ENCODE peak calls at places on chromosome 12, in seven cellular contexts. A is uterus, W is heart left ventricle, N is Karpas-422, X is lung, T is stomach, O is aorta. G is an unnamed sample. For H3K9me3, the result is how much of the 10 kb centered on the place peaks cover.

GRCh38 chr12:111361717-111362576 is 6.9 kb downstream of the PHETA1 start:
- DNase-seq in A (no peak), T (peak), O (no peak), X (peak), N (no peak), W (peak), G (no peak)

GRCh38 chr12:63052696-63053095 is 98.3 kb downstream of the AVPR1A start:
- DNase-seq in T (no peak), W (no peak), A (no peak), X (no peak), N (no peak), O (no peak), G (no peak)

GRCh38 chr12:125228519-125229260 is 163.5 kb downstream of the AACS start:
- DNase-seq in A (no peak), O (peak), N (peak), T (no peak), X (no peak), W (no peak), G (no peak)

GRCh38 chr12:131061041-131061806 is 107.5 kb downstream of the ADGRD1 start:
- DNase-seq in A (no peak), N (no peak), X (no peak), W (no peak), T (no peak), O (peak), G (no peak)

GRCh38 chr12:57552692-57553321 is 3.0 kb downstream of the KIF5A start:
- DNase-seq in O (no peak), X (no peak), N (peak), W (no peak), T (no peak), A (no peak), G (no peak)

GRCh38 chr12:113273053-113273725 is 51.9 kb downstream of the TPCN1 start:
- DNase-seq in W (no peak), T (no peak), O (peak), X (no peak), A (no peak), N (no peak), G (no peak)

GRCh38 chr12:6613015-6613775 is 6.0 kb upstream of the CHD4 start:
- DNase-seq in X (peak), W (peak), N (peak), T (peak), A (peak), O (peak), G (peak)

GRCh38 chr12:19794116-19794515 is 354.8 kb downstream of the AEBP2 start:
- DNase-seq in A (no peak), T (no peak), W (no peak), O (no peak), N (no peak), X (no peak), G (no peak)

GRCh38 chr12:115824936-115825602 is 452.4 kb downstream of the MED13L start:
- DNase-seq in O (no peak), N (no peak), A (no peak), T (no peak), W (no peak), X (no peak), G (no peak)

GRCh38 chr12:75908961-75909699 is 122.4 kb downstream of the PHLDA1 start:
- DNase-seq in O (peak), W (peak), X (peak), T (peak), N (no peak), A (peak), G (peak)

GRCh38 chr12:90677552-90677951 is 277.4 kb downstream of the CCER1 start:
- DNase-seq in T (no peak), A (no peak), O (no peak), W (no peak), X (no peak), N (no peak), G (no peak)

GRCh38 chr12:77734489-77734888 is 96.2 kb upstream of the NAV3 start:
- DNase-seq in X (no peak), N (no peak), T (no peak), W (no peak), O (no peak), A (peak), G (no peak)

GRCh38 chr12:57368349-57369095 is 62.3 kb downstream of the R3HDM2 start:
- DNase-seq in N (no peak), X (no peak), O (peak), W (no peak), T (no peak), A (no peak), G (no peak)

GRCh38 chr12:11897923-11898322 is 172.8 kb upstream of the BCL2L14 start:
- DNase-seq in X (no peak), W (no peak), T (no peak), A (no peak), O (no peak), N (no peak), G (no peak)

GRCh38 chr12:63753743-63754142 is 26.0 kb upstream of the RXYLT1 start:
- DNase-seq in O (no peak), N (no peak), X (no peak), W (no peak), A (no peak), T (no peak), G (no peak)

GRCh38 chr12:103965255-103965589 is 450 bp upstream of the TDG start:
- DNase-seq in X (no peak), W (no peak), A (no peak), O (no peak), N (peak), T (no peak), G (no peak)
- H3K27ac ChIP-seq in X (peak), W (peak), A (peak), O (peak), N (peak), T (peak), G (peak)

DNA sequence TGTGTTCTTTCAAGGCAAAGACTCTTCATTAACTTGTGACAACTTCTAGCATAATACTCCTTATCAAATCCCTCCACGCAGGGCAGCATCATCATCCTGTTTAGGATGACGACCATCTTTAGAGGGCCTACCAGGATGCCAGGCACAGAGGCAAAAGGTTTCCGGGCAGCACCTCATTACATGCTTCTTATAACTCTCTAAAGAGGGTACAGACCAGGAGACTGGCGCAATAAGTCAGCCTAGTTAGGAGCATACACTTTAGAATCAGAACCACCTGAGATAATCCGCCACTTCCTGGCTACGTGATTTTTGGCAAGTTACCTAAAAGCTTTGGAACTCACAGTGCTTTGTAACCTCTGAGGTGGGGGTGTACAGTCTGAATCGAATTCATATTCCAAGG is 136.0 kb upstream of the NOS1 start:
- DNase-seq in X (no peak), W (no peak), O (no peak), A (no peak), N (no peak), T (no peak), G (no peak)
- H3K9me3 ChIP-seq in X (under half), W (under half), O (under half), A (under half), N (under half), T (under half), G (under half)

DNA sequence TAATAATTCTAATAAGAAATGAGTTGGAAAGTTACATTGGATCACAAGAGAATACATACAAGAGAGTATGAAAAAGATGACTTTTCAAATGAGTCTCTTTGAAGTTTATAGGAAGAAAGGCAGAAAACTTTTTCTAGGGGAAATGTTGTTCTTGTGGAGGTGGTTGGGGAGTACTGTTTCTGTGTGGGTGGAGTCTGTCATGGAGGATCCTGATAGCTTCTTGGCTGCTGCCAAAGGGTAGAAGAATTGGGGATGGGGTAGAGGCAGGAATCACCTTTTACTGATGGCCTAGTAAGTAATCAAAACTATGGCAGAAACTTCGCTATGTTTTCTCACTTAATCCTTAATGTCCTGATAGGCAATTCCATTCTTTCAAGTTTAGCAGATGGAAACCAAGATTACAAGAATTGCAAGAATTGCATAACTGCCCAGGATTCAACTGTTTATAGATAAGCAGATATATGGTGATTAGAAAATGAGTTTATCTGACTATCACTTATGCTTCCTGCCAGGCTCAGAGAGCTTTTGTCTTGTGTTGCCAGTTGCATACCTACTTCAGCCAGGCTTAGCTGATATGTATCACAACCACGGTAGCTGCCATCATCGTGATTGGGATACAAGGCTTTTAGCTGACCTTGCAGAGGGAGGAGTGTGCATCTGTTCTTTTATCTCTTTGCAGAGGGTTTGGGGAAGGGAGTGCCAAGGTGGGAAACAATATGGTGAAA is 463.9 kb downstream of the TMTC2 start:
- DNase-seq in X (no peak), N (no peak), A (no peak), W (no peak), O (no peak), T (no peak), G (no peak)
- H3K27ac ChIP-seq in X (no peak), N (no peak), A (no peak), W (no peak), O (no peak), T (no peak), G (no peak)

GRCh38 chr12:34304001-34304400 is 281.7 kb downstream of the ALG10 start:
- DNase-seq in W (no peak), T (no peak), A (no peak), O (peak), X (no peak), N (no peak), G (no peak)

GRCh38 chr12:34303091-34303870 is 281.0 kb downstream of the ALG10 start:
- DNase-seq in A (no peak), O (peak), T (no peak), X (no peak), N (no peak), W (no peak), G (no peak)

GRCh38 chr12:34305176-34305575 is 282.9 kb downstream of the ALG10 start:
- DNase-seq in X (no peak), N (no peak), A (no peak), O (peak), T (no peak), W (no peak), G (no peak)

GRCh38 chr12:34304546-34304945 is 282.2 kb downstream of the ALG10 start:
- DNase-seq in T (no peak), N (no peak), X (no peak), O (peak), A (no peak), W (no peak), G (no peak)

GRCh38 chr12:34306133-34306830 is 284.0 kb downstream of the ALG10 start:
- DNase-seq in N (no peak), O (peak), W (no peak), X (no peak), A (no peak), T (no peak), G (no peak)
- H3K9me3 ChIP-seq in N (under half), O (under half), W (under half), X (half or more), A (under half), T (half or more), G (under half)

DNA sequence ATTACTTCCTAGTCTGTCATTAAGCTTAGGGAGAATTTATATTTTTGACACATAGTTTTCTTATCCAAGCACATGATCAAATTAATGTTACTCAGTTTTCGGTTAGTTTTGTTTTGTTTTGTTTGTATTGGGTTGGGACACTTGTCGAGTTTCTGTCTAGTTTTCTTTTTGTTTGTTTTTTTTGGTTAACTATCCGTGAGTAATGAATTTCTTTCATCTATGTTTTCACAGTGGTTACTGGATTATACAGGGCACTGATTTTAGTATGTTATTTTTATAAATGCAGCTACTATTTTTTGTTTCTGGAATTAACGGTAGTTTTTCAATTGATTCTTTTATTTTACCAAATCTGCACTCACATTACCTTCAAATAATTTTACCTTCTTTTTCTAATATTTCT is 2.7 kb downstream of the KLRF1 start:
- DNase-seq in A (no peak), T (no peak), X (no peak), W (no peak), N (no peak), O (no peak), G (no peak)
- H3K27ac ChIP-seq in A (no peak), T (no peak), X (no peak), W (no peak), N (no peak), O (no peak), G (no peak)

GRCh38 chr12:5514545-5514944 is 82.6 kb downstream of the NTF3 start:
- DNase-seq in X (no peak), T (no peak), W (no peak), N (no peak), A (no peak), O (no peak), G (peak)
- H3K9me3 ChIP-seq in X (under half), T (under half), W (under half), N (under half), A (under half), O (under half), G (under half)